ENCODE peak calls at places on chromosomes 5 and 9, in seven cellular contexts. X is activated CD4-positive, alpha-beta T cell treated with anti-CD3 and anti-CD28 coated beads for 48 hours; A is dermis microvascular lymphatic vessel endothelial cell; O is CD4-positive, CD25-positive, alpha-beta regulatory T cell; Y is activated T-cell treated with anti-CD3 and anti-CD28 coated beads for 48 hours; I is small intestine; U is ELR. N is an unnamed sample.

GRCh38 chr9:18922161-18922910 is 110.7 kb downstream of the SAXO1 start:
- DNase-seq in X (no peak), A (no peak), O (no peak), Y (no peak), I (no peak), U (no peak), N (no peak)

GRCh38 chr9:113343732-113344231 is 3.7 kb upstream of the WDR31 start:
- DNase-seq in X (no peak), A (peak; percentile 25), O (peak; percentile 32), Y (no peak), I (peak; percentile 42), U (no peak), N (no peak)

GRCh38 chr5:180097163-180097894 is 25.8 kb upstream of the RNF130 start:
- DNase-seq in X (no peak), A (no peak), O (no peak), Y (no peak), I (no peak), U (no peak), N (no peak)

GRCh38 chr9:91334053-91334452 is 27.7 kb downstream of the AUH start:
- DNase-seq in X (peak; percentile 30), A (no peak), O (no peak), Y (no peak), I (no peak), U (peak; percentile 62), N (peak; percentile 30)

GRCh38 chr5:134420326-134420725 is 8.6 kb upstream of the CDKN2AIPNL start:
- DNase-seq in X (no peak), A (no peak), O (no peak), Y (no peak), I (peak; percentile 86), U (peak; percentile 71), N (peak; percentile 28)

GRCh38 chr5:108637110-108637509 is 110.6 kb upstream of the FER start:
- DNase-seq in X (no peak), A (no peak), O (no peak), Y (no peak), I (no peak), U (peak; percentile 42), N (peak; percentile 98)

GRCh38 chr5:12023614-12024241 is 119.5 kb upstream of the CTNND2 start:
- DNase-seq in X (no peak), A (peak; percentile 49), O (peak; percentile 25), Y (no peak), I (peak; percentile 25), U (peak; percentile 62), N (peak; percentile 55)

GRCh38 chr5:16930487-16930886 is 5.6 kb downstream of the MYO10 start:
- DNase-seq in X (no peak), A (no peak), O (no peak), Y (no peak), I (peak; percentile 25), U (no peak), N (no peak)

GRCh38 chr9:5582835-5583195 is 46.1 kb upstream of the RIC1 start:
- DNase-seq in X (peak; percentile 50), A (peak; percentile 66), O (peak; percentile 69), Y (peak; percentile 18), I (no peak), U (peak; percentile 62), N (peak; percentile 57)

GRCh38 chr9:69758001-69758730 is 1.6 kb downstream of the PTAR1 start:
- DNase-seq in X (peak; percentile 6), A (no peak), O (peak; percentile 31), Y (no peak), I (peak; percentile 2), U (peak; percentile 13), N (no peak)

GRCh38 chr9:129111143-129111761 is at the start of gene PTPA:
- DNase-seq in X (peak; percentile 91), A (peak; percentile 90), O (peak; percentile 93), Y (peak; percentile 88), I (peak; percentile 83), U (peak; percentile 86), N (peak; percentile 66)

GRCh38 chr5:73674669-73675004 is 48.6 kb downstream of the ARHGEF28 start:
- DNase-seq in X (no peak), A (no peak), O (no peak), Y (no peak), I (no peak), U (peak; percentile 46), N (peak; percentile 44)

GRCh38 chr5:34043099-34043876 is at the start of gene C1QTNF3:
- DNase-seq in X (no peak), A (peak; percentile 6), O (no peak), Y (no peak), I (no peak), U (no peak), N (no peak)

GRCh38 chr5:149409268-149409948 is 30.3 kb upstream of the IL17B start:
- DNase-seq in X (no peak), A (no peak), O (no peak), Y (no peak), I (no peak), U (no peak), N (no peak)

GRCh38 chr9:7284517-7284916 is 515.1 kb downstream of the DMAC1 start:
- DNase-seq in X (no peak), A (no peak), O (no peak), Y (no peak), I (no peak), U (no peak), N (no peak)

GRCh38 chr5:180553530-180553929 is 37.8 kb downstream of the SCGB3A1 start:
- DNase-seq in X (no peak), A (no peak), O (no peak), Y (no peak), I (no peak), U (no peak), N (no peak)

GRCh38 chr5:135827965-135828792 is 6.3 kb upstream of the SLC25A48 start:
- DNase-seq in X (no peak), A (no peak), O (no peak), Y (no peak), I (no peak), U (no peak), N (no peak)

GRCh38 chr9:87148391-87149237 is 201.3 kb upstream of the GAS1 start:
- DNase-seq in X (peak; percentile 4), A (peak; percentile 59), O (no peak), Y (no peak), I (peak; percentile 24), U (peak; percentile 66), N (peak; percentile 16)

N was measured in bronchial epithelial cell.